ENCODE peak calls at places on chromosome 9, in seven cellular contexts. A is IMR-90, W is Peyer's patch, C is upper lobe of left lung, S is esophagus squamous epithelium, R is heart left ventricle, T is breast epithelium. V is an unnamed sample.

GRCh38 chr9:129558063-129558550 is 62.8 kb downstream of the C9orf50 start:
- DNase-seq in A (no peak), W (no peak), C (no peak), S (no peak), R (no peak), T (no peak), V (no peak)

GRCh38 chr9:14348241-14349140 is 34.5 kb upstream of the NFIB start:
- DNase-seq in A (no peak), W (no peak), C (peak; percentile 53), S (no peak), R (no peak), T (no peak), V (no peak)

GRCh38 chr9:71859939-71860338 is 51.1 kb downstream of the ABHD17B start:
- DNase-seq in A (no peak), W (no peak), C (no peak), S (no peak), R (no peak), T (no peak), V (no peak)

GRCh38 chr9:137370865-137371520 is 52.0 kb downstream of the EXD3 start:
- DNase-seq in A (no peak), W (no peak), C (peak; percentile 79), S (no peak), R (no peak), T (no peak), V (peak; percentile 54)

GRCh38 chr9:70406446-70406862 is 8.0 kb downstream of the KLF9 start:
- DNase-seq in A (peak; percentile 62), W (peak; percentile 59), C (no peak), S (no peak), R (no peak), T (peak; percentile 18), V (no peak)

GRCh38 chr9:137592767-137593166 is 2.5 kb upstream of the ZMYND19 start:
- DNase-seq in A (no peak), W (no peak), C (no peak), S (no peak), R (no peak), T (no peak), V (no peak)

GRCh38 chr9:96688215-96688614 is 33.1 kb upstream of the PRXL2C start:
- DNase-seq in A (no peak), W (no peak), C (no peak), S (no peak), R (no peak), T (no peak), V (no peak)

GRCh38 chr9:134360897-134361296 is 34.6 kb downstream of the RXRA start:
- DNase-seq in A (no peak), W (peak; percentile 83), C (no peak), S (no peak), R (peak; percentile 83), T (peak; percentile 66), V (no peak)

GRCh38 chr9:103804077-103804735 is 289.9 kb upstream of the SMC2 start:
- DNase-seq in A (no peak), W (no peak), C (no peak), S (no peak), R (no peak), T (no peak), V (no peak)

GRCh38 chr9:128870128-128870940 is 11.4 kb downstream of the KYAT1 start:
- DNase-seq in A (no peak), W (no peak), C (no peak), S (no peak), R (no peak), T (no peak), V (no peak)

GRCh38 chr9:72588336-72588735 is 66.9 kb downstream of the TMC1 start:
- DNase-seq in A (peak; percentile 29), W (no peak), C (no peak), S (no peak), R (no peak), T (no peak), V (no peak)

GRCh38 chr9:80492221-80492620 is 920.5 kb downstream of the TLE4 start:
- DNase-seq in A (peak; percentile 43), W (no peak), C (no peak), S (no peak), R (no peak), T (no peak), V (no peak)

GRCh38 chr9:10062629-10063395 is 550.0 kb downstream of the PTPRD start:
- DNase-seq in A (peak; percentile 47), W (no peak), C (no peak), S (no peak), R (no peak), T (no peak), V (no peak)

GRCh38 chr9:34701023-34701768 is 8.7 kb downstream of the CCL21 start:
- DNase-seq in A (peak; percentile 29), W (peak; percentile 87), C (peak; percentile 93), S (no peak), R (peak; percentile 87), T (peak; percentile 54), V (peak; percentile 90)

GRCh38 chr9:2065704-2066103 is 50.6 kb downstream of the SMARCA2 start:
- DNase-seq in A (no peak), W (no peak), C (no peak), S (no peak), R (no peak), T (no peak), V (no peak)

GRCh38 chr9:2093920-2094597 is 78.9 kb downstream of the SMARCA2 start:
- DNase-seq in A (peak; percentile 78), W (no peak), C (no peak), S (no peak), R (no peak), T (no peak), V (no peak)

GRCh38 chr9:132168347-132168746 is 6.5 kb downstream of the NTNG2 start:
- DNase-seq in A (peak; percentile 52), W (no peak), C (no peak), S (no peak), R (peak; percentile 64), T (no peak), V (no peak)

GRCh38 chr9:94002316-94003140 is 47.4 kb upstream of the BARX1 start:
- DNase-seq in A (peak; percentile 50), W (no peak), C (no peak), S (no peak), R (no peak), T (no peak), V (no peak)

GRCh38 chr9:14584571-14584970 is 108.7 kb downstream of the ZDHHC21 start:
- DNase-seq in A (no peak), W (no peak), C (no peak), S (no peak), R (no peak), T (no peak), V (no peak)

GRCh38 chr9:17138503-17138902 is 3.7 kb downstream of the CNTLN start:
- DNase-seq in A (no peak), W (no peak), C (no peak), S (no peak), R (no peak), T (no peak), V (no peak)

GRCh38 chr9:132116583-132116982 is 36.9 kb upstream of the MED27 start:
- DNase-seq in A (no peak), W (no peak), C (no peak), S (no peak), R (no peak), T (no peak), V (no peak)

GRCh38 chr9:113998529-113999255 is 79.4 kb downstream of the AMBP start:
- DNase-seq in A (peak; percentile 12), W (peak; percentile 40), C (peak; percentile 59), S (no peak), R (no peak), T (no peak), V (peak; percentile 76)

GRCh38 chr9:109248133-109248581 is 72.7 kb downstream of the EPB41L4B start:
- DNase-seq in A (peak; percentile 57), W (no peak), C (no peak), S (no peak), R (no peak), T (no peak), V (no peak)

GRCh38 chr9:33082135-33082534 is 5.7 kb upstream of the SMU1 start:
- DNase-seq in A (no peak), W (no peak), C (no peak), S (no peak), R (no peak), T (peak; percentile 45), V (no peak)

GRCh38 chr9:127979333-127980055 is 1.3 kb downstream of the EEIG1 start:
- DNase-seq in A (peak; percentile 29), W (peak; percentile 87), C (peak; percentile 89), S (no peak), R (peak; percentile 69), T (no peak), V (peak; percentile 82)

GRCh38 chr9:18542837-18543405 is 69.0 kb downstream of the ADAMTSL1 start:
- DNase-seq in A (peak; percentile 51), W (no peak), C (no peak), S (no peak), R (no peak), T (no peak), V (no peak)

GRCh38 chr9:104948277-104948676 is 20.3 kb upstream of the ABCA1 start:
- DNase-seq in A (peak; percentile 62), W (no peak), C (no peak), S (no peak), R (no peak), T (no peak), V (no peak)

GRCh38 chr9:124309665-124310064 is 51.9 kb downstream of the NEK6 start:
- DNase-seq in A (peak; percentile 99), W (no peak), C (peak; percentile 75), S (no peak), R (no peak), T (no peak), V (no peak)

GRCh38 chr9:136042541-136042940 is 52.5 kb downstream of the NACC2 start:
- DNase-seq in A (no peak), W (no peak), C (no peak), S (no peak), R (no peak), T (no peak), V (no peak)
- TF ChIP-seq POLR2A in A (no peak), W (no peak), C (no peak), S (no peak), R (no peak), T (no peak), V (no peak)

GRCh38 chr9:8863886-8864881 is 1064.6 kb upstream of the DMAC1 start:
- DNase-seq in A (no peak), W (no peak), C (no peak), S (no peak), R (no peak), T (no peak), V (no peak)
- H3K4me1 ChIP-seq in A (no peaks in the 10 kb centered on the region), W (no peaks in the 10 kb centered on the region), C (no peaks in the 10 kb centered on the region), S (no peaks in the 10 kb centered on the region), R (peaks cover 4% of the 10 kb centered on the region), T (no peaks in the 10 kb centered on the region), V (no peaks in the 10 kb centered on the region)

GRCh38 chr9:92870289-92870688 is 7.5 kb downstream of the ZNF484 start:
- DNase-seq in A (no peak), W (no peak), C (no peak), S (no peak), R (no peak), T (no peak), V (no peak)

GRCh38 chr9:92877531-92878430 is at the start of gene ZNF484:
- DNase-seq in A (peak; percentile 97), W (peak; percentile 100), C (peak; percentile 93), S (peak; percentile 85), R (peak; percentile 98), T (peak; percentile 91), V (peak; percentile 98)

GRCh38 chr9:92875373-92875772 is 2.5 kb downstream of the ZNF484 start:
- DNase-seq in A (no peak), W (no peak), C (no peak), S (no peak), R (no peak), T (no peak), V (no peak)
- TF ChIP-seq POLR2A in A (no peak), W (no peak), C (no peak), S (no peak), R (no peak), T (no peak), V (no peak)

GRCh38 chr9:675697-676370 is 165.7 kb upstream of the DMRT1 start:
- DNase-seq in A (no peak), W (no peak), C (no peak), S (no peak), R (no peak), T (no peak), V (no peak)
- H3K4me1 ChIP-seq in A (peaks cover 11% of the 10 kb centered on the region), W (no peaks in the 10 kb centered on the region), C (peaks cover 12% of the 10 kb centered on the region), S (peaks cover 52% of the 10 kb centered on the region), R (peaks cover 20% of the 10 kb centered on the region), T (no peaks in the 10 kb centered on the region), V (peaks cover 41% of the 10 kb centered on the region)